ENCODE peak calls at places on chromosomes 4 and X, in six cellular contexts. One of them, this sample, is unnamed.

GRCh38 chr4:80192937-80193336 is 4.4 kb upstream of the PRDM8 start:
- DNase-seq in stimulated activated CD4-positive, alpha-beta T cell treated with anti-CD3 and anti-CD28 coated beads, Interleukin-4, amount 100 ng/mL, for 4 hours: no peak
- DNase-seq in iPS-NIHi11: no peak
- DNase-seq in SK-N-SH: no peak
- DNase-seq in choroid plexus epithelial cell: no peak
- DNase-seq in NCI-H524 treated with DMSO at 0.1 percent for 48 hours: no peak
- DNase-seq in this sample: no peak

GRCh38 chr4:119861731-119862130 is 204.9 kb downstream of the MAD2L1 start:
- DNase-seq in NCI-H524 treated with DMSO at 0.1 percent for 48 hours: no peak
- DNase-seq in iPS-NIHi11: no peak
- DNase-seq in choroid plexus epithelial cell: peak; percentile 63
- DNase-seq in SK-N-SH: no peak
- DNase-seq in stimulated activated CD4-positive, alpha-beta T cell treated with anti-CD3 and anti-CD28 coated beads, Interleukin-4, amount 100 ng/mL, for 4 hours: no peak
- DNase-seq in this sample: no peak

GRCh38 chr4:8275511-8275910 is 6.0 kb downstream of the HTRA3 start:
- DNase-seq in NCI-H524 treated with DMSO at 0.1 percent for 48 hours: no peak
- DNase-seq in stimulated activated CD4-positive, alpha-beta T cell treated with anti-CD3 and anti-CD28 coated beads, Interleukin-4, amount 100 ng/mL, for 4 hours: no peak
- DNase-seq in SK-N-SH: no peak
- DNase-seq in choroid plexus epithelial cell: no peak
- DNase-seq in iPS-NIHi11: no peak
- DNase-seq in this sample: peak; percentile 60

GRCh38 chr4:10335050-10335449 is 122.2 kb downstream of the ZNF518B start:
- DNase-seq in iPS-NIHi11: no peak
- DNase-seq in NCI-H524 treated with DMSO at 0.1 percent for 48 hours: no peak
- DNase-seq in SK-N-SH: no peak
- DNase-seq in choroid plexus epithelial cell: no peak
- DNase-seq in stimulated activated CD4-positive, alpha-beta T cell treated with anti-CD3 and anti-CD28 coated beads, Interleukin-4, amount 100 ng/mL, for 4 hours: no peak
- DNase-seq in this sample: no peak

GRCh38 chrX:20382518-20383291 is 116.0 kb upstream of the RPS6KA3 start:
- DNase-seq in iPS-NIHi11: no peak
- DNase-seq in stimulated activated CD4-positive, alpha-beta T cell treated with anti-CD3 and anti-CD28 coated beads, Interleukin-4, amount 100 ng/mL, for 4 hours: no peak
- DNase-seq in NCI-H524 treated with DMSO at 0.1 percent for 48 hours: no peak
- DNase-seq in SK-N-SH: peak; percentile 10
- DNase-seq in choroid plexus epithelial cell: no peak
- DNase-seq in this sample: no peak

GRCh38 chrX:78327370-78328048 is at the start of gene CYSLTR1:
- DNase-seq in SK-N-SH: no peak
- DNase-seq in stimulated activated CD4-positive, alpha-beta T cell treated with anti-CD3 and anti-CD28 coated beads, Interleukin-4, amount 100 ng/mL, for 4 hours: no peak
- DNase-seq in choroid plexus epithelial cell: no peak
- DNase-seq in iPS-NIHi11: no peak
- DNase-seq in NCI-H524 treated with DMSO at 0.1 percent for 48 hours: no peak
- DNase-seq in this sample: no peak

GRCh38 chrX:129361566-129361965 is 161.7 kb downstream of the SMARCA1 start:
- DNase-seq in stimulated activated CD4-positive, alpha-beta T cell treated with anti-CD3 and anti-CD28 coated beads, Interleukin-4, amount 100 ng/mL, for 4 hours: no peak
- DNase-seq in NCI-H524 treated with DMSO at 0.1 percent for 48 hours: no peak
- DNase-seq in SK-N-SH: no peak
- DNase-seq in iPS-NIHi11: no peak
- DNase-seq in choroid plexus epithelial cell: no peak
- DNase-seq in this sample: no peak

GRCh38 chr4:47831026-47831689 is 6.7 kb downstream of the CORIN start:
- DNase-seq in NCI-H524 treated with DMSO at 0.1 percent for 48 hours: peak; percentile 90
- DNase-seq in SK-N-SH: no peak
- DNase-seq in choroid plexus epithelial cell: no peak
- DNase-seq in stimulated activated CD4-positive, alpha-beta T cell treated with anti-CD3 and anti-CD28 coated beads, Interleukin-4, amount 100 ng/mL, for 4 hours: no peak
- DNase-seq in iPS-NIHi11: no peak
- DNase-seq in this sample: no peak

GRCh38 chr4:498328-498919 is 532 bp downstream of the ZNF721 start:
- DNase-seq in SK-N-SH: no peak
- DNase-seq in iPS-NIHi11: no peak
- DNase-seq in stimulated activated CD4-positive, alpha-beta T cell treated with anti-CD3 and anti-CD28 coated beads, Interleukin-4, amount 100 ng/mL, for 4 hours: no peak
- DNase-seq in NCI-H524 treated with DMSO at 0.1 percent for 48 hours: no peak
- DNase-seq in choroid plexus epithelial cell: peak; percentile 23
- DNase-seq in this sample: no peak

GRCh38 chrX:119982145-119982544 is 38.6 kb upstream of the NKAP start:
- DNase-seq in choroid plexus epithelial cell: no peak
- DNase-seq in SK-N-SH: no peak
- DNase-seq in NCI-H524 treated with DMSO at 0.1 percent for 48 hours: no peak
- DNase-seq in stimulated activated CD4-positive, alpha-beta T cell treated with anti-CD3 and anti-CD28 coated beads, Interleukin-4, amount 100 ng/mL, for 4 hours: no peak
- DNase-seq in iPS-NIHi11: no peak
- DNase-seq in this sample: no peak

GRCh38 chrX:130834830-130835229 is 68.2 kb downstream of the ENOX2 start:
- DNase-seq in SK-N-SH: no peak
- DNase-seq in iPS-NIHi11: no peak
- DNase-seq in stimulated activated CD4-positive, alpha-beta T cell treated with anti-CD3 and anti-CD28 coated beads, Interleukin-4, amount 100 ng/mL, for 4 hours: no peak
- DNase-seq in choroid plexus epithelial cell: no peak
- DNase-seq in NCI-H524 treated with DMSO at 0.1 percent for 48 hours: no peak
- DNase-seq in this sample: no peak

GRCh38 chrX:45295587-45295986 is 94.9 kb upstream of the DIPK2B start:
- DNase-seq in SK-N-SH: no peak
- DNase-seq in NCI-H524 treated with DMSO at 0.1 percent for 48 hours: no peak
- DNase-seq in choroid plexus epithelial cell: peak; percentile 75
- DNase-seq in iPS-NIHi11: no peak
- DNase-seq in stimulated activated CD4-positive, alpha-beta T cell treated with anti-CD3 and anti-CD28 coated beads, Interleukin-4, amount 100 ng/mL, for 4 hours: no peak
- DNase-seq in this sample: no peak

GRCh38 chr4:73648478-73648877 is 28.2 kb upstream of the RASSF6 start:
- DNase-seq in SK-N-SH: no peak
- DNase-seq in stimulated activated CD4-positive, alpha-beta T cell treated with anti-CD3 and anti-CD28 coated beads, Interleukin-4, amount 100 ng/mL, for 4 hours: no peak
- DNase-seq in choroid plexus epithelial cell: no peak
- DNase-seq in NCI-H524 treated with DMSO at 0.1 percent for 48 hours: no peak
- DNase-seq in iPS-NIHi11: no peak
- DNase-seq in this sample: no peak

GRCh38 chr4:69689530-69690111 is 36.6 kb upstream of the UGT2A1 start:
- DNase-seq in SK-N-SH: peak; percentile 3
- DNase-seq in choroid plexus epithelial cell: peak; percentile 72
- DNase-seq in NCI-H524 treated with DMSO at 0.1 percent for 48 hours: no peak
- DNase-seq in iPS-NIHi11: peak; percentile 23
- DNase-seq in stimulated activated CD4-positive, alpha-beta T cell treated with anti-CD3 and anti-CD28 coated beads, Interleukin-4, amount 100 ng/mL, for 4 hours: no peak
- DNase-seq in this sample: no peak

GRCh38 chrX:16610121-16610565 is 39.8 kb upstream of the S100G start:
- DNase-seq in NCI-H524 treated with DMSO at 0.1 percent for 48 hours: no peak
- DNase-seq in stimulated activated CD4-positive, alpha-beta T cell treated with anti-CD3 and anti-CD28 coated beads, Interleukin-4, amount 100 ng/mL, for 4 hours: no peak
- DNase-seq in choroid plexus epithelial cell: peak; percentile 28
- DNase-seq in SK-N-SH: no peak
- DNase-seq in iPS-NIHi11: no peak
- DNase-seq in this sample: no peak

GRCh38 chrX:66684196-66684595 is 45.3 kb upstream of the EDA2R start:
- DNase-seq in choroid plexus epithelial cell: no peak
- DNase-seq in SK-N-SH: no peak
- DNase-seq in NCI-H524 treated with DMSO at 0.1 percent for 48 hours: no peak
- DNase-seq in stimulated activated CD4-positive, alpha-beta T cell treated with anti-CD3 and anti-CD28 coated beads, Interleukin-4, amount 100 ng/mL, for 4 hours: no peak
- DNase-seq in iPS-NIHi11: no peak
- DNase-seq in this sample: no peak

GRCh38 chr4:164307262-164307661 is 446.7 kb upstream of the SMIM31 start:
- DNase-seq in choroid plexus epithelial cell: no peak
- DNase-seq in SK-N-SH: no peak
- DNase-seq in NCI-H524 treated with DMSO at 0.1 percent for 48 hours: no peak
- DNase-seq in stimulated activated CD4-positive, alpha-beta T cell treated with anti-CD3 and anti-CD28 coated beads, Interleukin-4, amount 100 ng/mL, for 4 hours: no peak
- DNase-seq in iPS-NIHi11: no peak
- DNase-seq in this sample: no peak

GRCh38 chr4:111689731-111690130 is 455.5 kb upstream of the FAM241A start:
- DNase-seq in choroid plexus epithelial cell: peak; percentile 1
- DNase-seq in stimulated activated CD4-positive, alpha-beta T cell treated with anti-CD3 and anti-CD28 coated beads, Interleukin-4, amount 100 ng/mL, for 4 hours: no peak
- DNase-seq in iPS-NIHi11: no peak
- DNase-seq in SK-N-SH: no peak
- DNase-seq in NCI-H524 treated with DMSO at 0.1 percent for 48 hours: no peak
- DNase-seq in this sample: no peak

GRCh38 chr4:74768857-74769525 is 25.3 kb downstream of the BTC start:
- DNase-seq in choroid plexus epithelial cell: peak; percentile 50
- DNase-seq in SK-N-SH: no peak
- DNase-seq in NCI-H524 treated with DMSO at 0.1 percent for 48 hours: no peak
- DNase-seq in iPS-NIHi11: no peak
- DNase-seq in stimulated activated CD4-positive, alpha-beta T cell treated with anti-CD3 and anti-CD28 coated beads, Interleukin-4, amount 100 ng/mL, for 4 hours: no peak
- DNase-seq in this sample: no peak

GRCh38 chr4:20311863-20312262 is 60.2 kb downstream of the SLIT2 start:
- DNase-seq in choroid plexus epithelial cell: peak; percentile 42
- DNase-seq in NCI-H524 treated with DMSO at 0.1 percent for 48 hours: no peak
- DNase-seq in stimulated activated CD4-positive, alpha-beta T cell treated with anti-CD3 and anti-CD28 coated beads, Interleukin-4, amount 100 ng/mL, for 4 hours: no peak
- DNase-seq in SK-N-SH: no peak
- DNase-seq in iPS-NIHi11: no peak
- DNase-seq in this sample: no peak

GRCh38 chr4:184803884-184804283 is 21.9 kb downstream of the ACSL1 start:
- DNase-seq in choroid plexus epithelial cell: no peak
- DNase-seq in stimulated activated CD4-positive, alpha-beta T cell treated with anti-CD3 and anti-CD28 coated beads, Interleukin-4, amount 100 ng/mL, for 4 hours: no peak
- DNase-seq in SK-N-SH: no peak
- DNase-seq in NCI-H524 treated with DMSO at 0.1 percent for 48 hours: no peak
- DNase-seq in iPS-NIHi11: no peak
- DNase-seq in this sample: no peak

GRCh38 chr4:37503231-37503630 is 182.9 kb downstream of the RELL1 start:
- DNase-seq in stimulated activated CD4-positive, alpha-beta T cell treated with anti-CD3 and anti-CD28 coated beads, Interleukin-4, amount 100 ng/mL, for 4 hours: no peak
- DNase-seq in NCI-H524 treated with DMSO at 0.1 percent for 48 hours: peak; percentile 10
- DNase-seq in choroid plexus epithelial cell: no peak
- DNase-seq in SK-N-SH: no peak
- DNase-seq in iPS-NIHi11: no peak
- DNase-seq in this sample: no peak

GRCh38 chr4:29046716-29047115 is 1673.5 kb upstream of the PCDH7 start:
- DNase-seq in NCI-H524 treated with DMSO at 0.1 percent for 48 hours: no peak
- DNase-seq in SK-N-SH: no peak
- DNase-seq in stimulated activated CD4-positive, alpha-beta T cell treated with anti-CD3 and anti-CD28 coated beads, Interleukin-4, amount 100 ng/mL, for 4 hours: no peak
- DNase-seq in iPS-NIHi11: no peak
- DNase-seq in choroid plexus epithelial cell: peak; percentile 68
- DNase-seq in this sample: no peak

This sample was measured in psoas muscle.